ENCODE peak calls at places on chromosomes 16 and 17, in nine cellular contexts. Q, F, J, E, W, I, M, Y and N are unnamed samples. For H3K36me3, the result is how much of the 10 kb centered on the place peaks cover.

GRCh38 chr17:18166894-18167293 is 16.7 kb upstream of the ALKBH5 start:
- DNase-seq in F (no peak), E (no peak), J (no peak), W (no peak), Q (no peak), I (no peak), M (no peak), Y (no peak), N (no peak)

GRCh38 chr16:63067141-63067540 is 1030.9 kb upstream of the CDH8 start:
- DNase-seq in I (no peak), J (no peak), W (no peak), Q (no peak), Y (no peak), M (no peak), E (no peak), F (no peak), N (no peak)

GRCh38 chr16:19236561-19236960 is 49.0 kb upstream of the CLEC19A start:
- DNase-seq in W (no peak), F (no peak), M (no peak), Y (no peak), I (no peak), Q (no peak), E (no peak), J (no peak), N (no peak)

GRCh38 chr17:72772331-72772821 is 320.1 kb downstream of the SLC39A11 start:
- DNase-seq in F (no peak), I (no peak), E (no peak), W (no peak), Q (no peak), M (no peak), J (no peak), Y (no peak), N (no peak)

GRCh38 chr16:56357765-56358322 is 67.5 kb downstream of the AMFR start:
- DNase-seq in Y (no peak), W (no peak), M (no peak), J (peak), F (no peak), E (peak), I (peak), Q (no peak), N (no peak)

GRCh38 chr17:10767237-10767636 is 36.7 kb downstream of the TMEM238L start:
- DNase-seq in J (no peak), E (no peak), I (no peak), F (no peak), Y (no peak), M (no peak), W (no peak), Q (no peak), N (no peak)

GRCh38 chr17:49456172-49456965 is 38.7 kb upstream of the NGFR start:
- DNase-seq in W (no peak), Q (no peak), Y (no peak), E (no peak), I (peak), F (peak), J (no peak), M (no peak), N (no peak)

GRCh38 chr17:4554441-4554996 is 665 bp downstream of the MYBBP1A start:
- DNase-seq in W (no peak), I (peak), Y (no peak), M (peak), F (no peak), E (no peak), J (peak), Q (no peak), N (no peak)

GRCh38 chr17:47275245-47275984 is 21.8 kb downstream of the ITGB3 start:
- DNase-seq in J (no peak), Q (no peak), I (peak), E (peak), W (no peak), F (peak), Y (peak), M (peak), N (no peak)

GRCh38 chr16:50467943-50468748 is 80.0 kb upstream of the NKD1 start:
- DNase-seq in I (no peak), E (peak), F (peak), W (no peak), Q (peak), M (no peak), J (peak), Y (no peak), N (no peak)

GRCh38 chr17:21213005-21213404 is 956 bp downstream of the TMEM11 start:
- DNase-seq in I (no peak), Q (no peak), F (no peak), M (no peak), J (no peak), W (peak), Y (no peak), E (no peak), N (no peak)

GRCh38 chr16:51243836-51244483 is 92.9 kb upstream of the SALL1 start:
- DNase-seq in I (no peak), F (peak), M (no peak), W (no peak), Y (no peak), E (no peak), J (no peak), Q (no peak), N (no peak)

GRCh38 chr17:12089809-12090384 is 69.2 kb downstream of the MAP2K4 start:
- DNase-seq in I (no peak), E (no peak), W (peak), Q (no peak), J (no peak), Y (no peak), F (peak), M (no peak), N (no peak)

DNA sequence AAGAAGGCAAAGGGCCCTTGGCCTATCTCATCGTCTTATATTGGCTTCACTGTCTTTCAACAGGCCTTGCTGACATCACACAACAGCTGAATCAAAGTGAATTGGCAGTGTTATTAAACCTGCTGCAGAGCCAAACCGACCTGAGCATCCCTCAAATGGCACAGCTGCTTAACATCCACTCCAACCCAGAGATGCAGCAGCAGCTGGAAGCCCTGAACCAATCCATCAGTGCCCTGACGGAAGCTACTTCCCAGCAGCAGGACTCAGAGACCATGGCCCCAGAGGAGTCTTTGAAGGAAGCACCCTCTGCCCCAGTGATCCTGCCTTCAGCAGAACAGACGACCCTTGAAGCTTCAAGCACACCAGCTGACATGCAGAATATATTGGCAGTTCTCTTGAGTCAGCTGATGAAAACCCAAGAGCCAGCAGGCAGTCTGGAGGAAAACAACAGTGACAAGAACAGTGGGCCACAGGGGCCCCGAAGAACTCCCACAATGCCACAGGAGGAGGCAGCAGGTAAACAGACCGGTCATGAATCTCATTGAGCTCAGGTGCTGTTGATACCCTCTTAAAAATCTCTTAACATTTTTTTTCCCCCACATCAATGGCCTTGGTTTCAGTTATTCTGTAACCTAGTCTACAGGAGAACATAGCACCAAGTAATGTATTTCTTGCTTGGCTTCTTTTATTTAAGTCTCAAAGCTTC is 64.7 kb downstream of the CDK12 start:
- DNase-seq in Q (no peak), E (no peak), W (no peak), J (no peak), Y (no peak), M (no peak), F (no peak), I (no peak), N (no peak)
- H3K36me3 ChIP-seq in Q (under half), E (under half), W (under half), J (half or more), Y (half or more), M (under half), F (half or more), I (under half), N (half or more)

GRCh38 chr17:66255527-66255971 is 26.3 kb upstream of the APOH start:
- DNase-seq in W (no peak), Q (peak), I (no peak), J (no peak), E (no peak), Y (no peak), M (no peak), F (no peak), N (no peak)
- H3K4me3 ChIP-seq in W (no peak), Q (peak), I (no peak), J (no peak), E (no peak), Y (no peak), M (no peak), F (no peak), N (no peak)

DNA sequence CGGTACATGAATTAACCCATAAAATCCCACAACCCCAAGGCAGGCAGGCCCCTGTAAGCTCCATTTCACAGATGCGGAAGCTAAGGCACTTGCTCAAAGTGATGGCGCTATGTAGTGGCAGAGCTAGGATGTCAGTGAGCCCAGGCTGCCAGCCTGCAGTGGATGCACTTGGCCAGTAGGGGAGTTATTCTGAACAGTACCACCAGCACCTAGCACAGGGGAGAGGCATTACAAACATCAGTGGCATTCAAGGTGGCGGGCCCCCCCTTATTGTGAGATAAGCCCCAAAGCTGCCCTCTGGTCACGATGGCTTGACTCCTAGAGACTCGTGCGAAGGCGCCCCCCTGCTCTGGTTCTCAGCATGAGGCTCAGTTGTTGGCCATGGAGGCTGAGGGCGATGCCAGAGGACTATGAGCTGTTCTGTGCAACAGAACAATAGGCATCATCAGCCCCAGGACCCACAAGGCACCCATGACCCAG is 33.8 kb downstream of the GTF3C1 start:
- DNase-seq in I (no peak), J (no peak), F (peak), E (no peak), M (no peak), W (peak), Q (no peak), Y (no peak), N (no peak)
- H3K36me3 ChIP-seq in I (under half), J (half or more), F (half or more), E (under half), M (under half), W (under half), Q (under half), Y (under half), N (under half)

GRCh38 chr16:3101018-3101840 is 2.1 kb upstream of the ZSCAN10 start:
- DNase-seq in F (peak), Y (no peak), M (no peak), J (no peak), E (no peak), I (peak), W (peak), Q (peak), N (no peak)
- H3K4me3 ChIP-seq in F (no peak), Y (peak), M (peak), J (peak), E (no peak), I (no peak), W (no peak), Q (peak), N (peak)

GRCh38 chr17:81691608-81692007 is 7.8 kb downstream of the HGS start:
- DNase-seq in Q (no peak), Y (no peak), J (no peak), M (no peak), F (no peak), I (no peak), W (no peak), E (no peak), N (no peak)
- H3K36me3 ChIP-seq in Q (under half), Y (half or more), J (half or more), M (under half), F (half or more), I (under half), W (half or more), E (under half), N (half or more)

DNA sequence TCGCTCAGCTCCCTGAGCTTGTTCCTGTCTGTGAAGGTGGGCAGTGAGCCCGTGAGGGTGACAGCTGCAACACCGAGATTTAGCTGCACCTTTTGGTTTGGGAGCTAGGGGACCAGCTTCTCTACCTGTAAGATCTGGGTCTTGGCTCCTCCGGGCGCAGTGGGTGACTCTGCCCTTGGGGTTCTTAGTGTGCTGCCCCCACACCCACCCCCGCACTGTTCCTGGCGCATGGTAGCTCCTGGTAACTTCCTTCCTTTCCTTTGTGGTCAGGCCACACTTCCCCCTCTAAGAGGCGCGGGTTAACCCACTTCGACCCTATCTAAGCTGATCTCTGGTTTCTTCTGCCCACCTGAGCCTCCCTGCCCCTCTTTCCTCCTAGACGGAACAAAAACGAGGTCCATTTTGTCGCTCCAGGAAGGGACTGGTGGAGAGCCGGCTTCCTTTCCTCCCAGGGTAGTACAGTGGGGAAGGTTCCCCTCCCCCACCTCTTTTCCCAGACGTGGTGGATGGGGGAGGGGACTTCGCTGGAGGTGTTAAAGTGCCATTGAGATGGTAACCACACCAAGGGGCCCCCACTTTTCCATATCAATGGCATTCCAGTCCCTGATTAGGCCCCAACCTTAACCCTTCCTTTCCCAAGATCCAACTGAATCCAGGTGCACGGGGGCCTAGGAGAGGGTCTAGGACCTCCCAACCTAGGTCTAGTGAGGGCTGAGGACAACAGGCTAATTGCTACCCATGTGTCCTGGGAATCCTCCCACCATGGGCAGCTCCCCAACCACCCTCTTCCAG is 4.6 kb upstream of the CLDN9 start:
- DNase-seq in F (no peak), I (no peak), J (peak), Q (no peak), E (peak), Y (no peak), M (no peak), W (no peak), N (no peak)
- H3K4me3 ChIP-seq in F (no peak), I (no peak), J (no peak), Q (peak), E (no peak), Y (peak), M (no peak), W (no peak), N (peak)

GRCh38 chr16:2702438-2702825 is 17.6 kb downstream of the PRSS27 start:
- DNase-seq in M (no peak), Y (peak), J (no peak), F (no peak), E (no peak), I (no peak), Q (no peak), W (no peak), N (no peak)

GRCh38 chr16:2701272-2701671 is 18.8 kb downstream of the PRSS27 start:
- DNase-seq in E (no peak), J (no peak), F (no peak), Q (no peak), W (no peak), Y (peak), M (no peak), I (no peak), N (no peak)

GRCh38 chr16:2700786-2701185 is 18.5 kb downstream of the KCTD5 start:
- DNase-seq in I (no peak), Y (peak), E (no peak), W (no peak), Q (no peak), J (no peak), M (no peak), F (no peak), N (no peak)

GRCh38 chr16:2702871-2703745 is 16.9 kb downstream of the PRSS27 start:
- DNase-seq in E (no peak), Y (peak), I (no peak), Q (no peak), W (no peak), M (peak), J (no peak), F (no peak), N (no peak)

DNA sequence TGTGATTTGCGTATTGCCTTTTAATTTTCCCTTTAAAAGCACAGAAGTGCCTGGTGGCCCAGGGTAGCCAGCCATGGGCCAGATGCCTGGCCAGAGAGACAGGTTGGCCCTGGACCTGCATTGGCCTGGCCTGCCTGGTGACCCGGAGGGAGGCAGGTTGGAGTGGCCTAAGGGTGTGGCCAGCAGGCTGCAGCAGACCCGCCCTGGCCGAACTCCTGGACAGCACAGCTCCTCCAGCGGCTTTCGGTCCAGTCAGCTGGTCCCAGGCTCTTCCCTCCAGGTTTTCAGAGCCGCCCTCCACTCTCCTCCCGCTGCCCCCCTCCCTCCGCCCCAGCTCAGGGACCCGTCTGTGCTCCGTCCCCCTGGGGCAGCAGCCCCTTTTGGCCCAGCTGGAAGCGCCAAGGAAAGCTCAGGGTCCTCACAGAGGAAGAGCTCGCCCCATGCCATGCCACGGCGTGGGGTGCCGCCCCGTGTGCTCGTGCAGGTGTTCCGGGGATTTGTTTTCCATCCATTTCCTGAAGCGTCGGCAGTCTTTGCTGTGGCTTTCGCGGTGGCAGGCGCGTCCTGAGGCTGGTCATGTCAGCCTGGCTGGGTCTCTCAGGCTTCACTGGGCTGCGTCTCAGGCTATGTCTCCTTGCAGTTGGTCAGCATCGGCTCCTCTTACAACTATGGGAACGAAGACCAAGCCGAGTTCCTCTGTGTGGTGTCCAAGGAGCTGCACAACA is 18.1 kb downstream of the PRSS27 start:
- DNase-seq in J (no peak), E (no peak), Q (no peak), F (no peak), Y (peak), W (no peak), I (no peak), M (no peak), N (no peak)
- H3K36me3 ChIP-seq in J (half or more), E (under half), Q (under half), F (half or more), Y (half or more), W (half or more), I (under half), M (under half), N (under half)

DNA sequence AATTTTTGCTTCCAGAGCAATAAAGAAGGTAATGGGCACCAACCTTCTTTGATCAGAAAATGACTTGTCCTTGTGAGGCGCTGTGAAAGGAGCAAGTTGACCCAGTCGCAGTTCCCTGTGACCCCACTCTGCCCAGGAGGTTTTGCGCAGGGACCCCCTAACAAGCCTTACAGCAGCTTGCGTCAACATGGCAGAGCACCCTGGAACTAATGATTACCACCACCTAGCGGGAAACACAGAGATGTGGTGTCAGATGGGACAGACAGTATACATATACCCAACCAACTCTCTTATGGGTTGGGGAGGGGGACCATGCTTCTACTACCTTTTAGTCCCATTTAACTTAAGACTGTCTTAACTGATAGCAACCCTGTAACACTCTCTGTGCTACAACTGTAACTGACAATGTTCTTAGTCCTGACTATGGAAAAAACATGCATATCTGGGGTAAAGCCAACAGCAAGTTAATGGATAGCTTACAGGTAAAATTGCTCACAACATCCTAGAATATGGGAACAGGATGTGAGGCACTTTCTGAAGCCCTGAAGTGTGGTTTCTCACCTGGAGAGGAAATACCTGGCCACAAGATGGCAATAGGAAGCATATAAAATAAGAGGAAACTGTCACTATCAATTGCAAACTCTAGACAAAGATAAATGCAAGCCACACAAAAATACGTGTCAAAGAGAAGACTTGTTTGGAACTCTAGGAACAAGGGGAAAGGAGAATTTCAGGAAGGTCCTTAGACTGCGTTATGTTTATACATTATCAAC is 3.0 kb downstream of the KARS1 start:
- DNase-seq in M (no peak), E (no peak), Y (no peak), I (no peak), J (no peak), Q (peak), W (no peak), F (no peak), N (no peak)
- H3K4me3 ChIP-seq in M (peak), E (no peak), Y (no peak), I (no peak), J (no peak), Q (no peak), W (no peak), F (no peak), N (no peak)

DNA sequence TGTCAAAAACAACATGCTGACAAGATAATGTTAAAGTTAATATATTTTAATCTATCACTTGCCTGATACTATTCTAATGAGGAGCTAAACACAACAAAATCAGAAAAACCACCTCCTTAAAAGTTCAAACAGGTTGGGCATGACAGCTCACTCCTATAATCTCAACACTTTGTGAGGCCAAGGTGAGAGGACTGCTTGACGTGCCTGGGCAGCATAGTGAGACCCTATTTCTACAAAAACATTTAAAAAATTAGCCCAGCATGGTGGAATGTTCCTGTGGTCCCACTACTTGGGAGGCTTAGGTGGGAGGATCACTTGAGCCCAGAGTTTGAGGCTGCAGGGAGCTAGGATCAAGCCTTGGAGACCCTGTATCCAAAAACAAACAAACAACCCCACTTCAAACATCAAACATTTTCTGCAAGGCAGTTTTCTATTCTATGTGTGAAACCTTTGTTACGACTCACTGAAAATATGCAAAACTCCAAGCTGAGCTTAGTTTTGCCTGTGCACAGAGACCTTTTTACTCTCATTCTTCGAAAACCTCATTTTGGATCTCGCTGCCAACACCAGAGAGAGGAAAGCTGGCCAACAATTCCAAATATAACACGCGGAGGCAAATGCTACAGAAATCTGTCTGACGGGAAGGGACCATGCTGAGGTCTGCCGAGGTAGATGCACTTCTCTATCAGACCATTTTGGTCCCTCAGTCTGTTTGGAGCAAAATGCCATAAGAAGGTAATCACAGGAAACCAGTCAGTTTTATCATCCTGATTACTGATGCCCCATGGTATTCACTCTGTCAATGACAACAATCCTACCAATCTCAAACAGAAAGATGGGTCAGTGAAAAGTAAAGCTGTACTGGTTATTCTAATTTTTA is 6.2 kb downstream of the PHF12 start:
- DNase-seq in E (no peak), I (no peak), Q (no peak), W (no peak), M (no peak), F (peak), J (no peak), Y (no peak), N (no peak)
- H3K36me3 ChIP-seq in E (under half), I (under half), Q (under half), W (under half), M (under half), F (under half), J (under half), Y (under half), N (under half)